ENCODE peak calls at places on chromosomes 11 and 22, in four cellular contexts. H is breast epithelium, L is K562, K is endothelial cell of umbilical vein. S is an unnamed sample.

GRCh38 chr11:46729110-46730027 is 10.4 kb downstream of the F2 start:
- DNase-seq in H (no peak), L (no peak), K (no peak), S (no peak)

GRCh38 chr11:120337896-120338840 is 2.0 kb downstream of the ARHGEF12 start:
- DNase-seq in H (no peak), L (no peak), K (peak; percentile 73), S (no peak)

GRCh38 chr11:69257134-69257533 is 36.8 kb upstream of the MYEOV start:
- DNase-seq in H (no peak), L (no peak), K (no peak), S (no peak)

GRCh38 chr11:34915136-34916013 is 804 bp downstream of the APIP start:
- DNase-seq in H (no peak), L (no peak), K (no peak), S (no peak)

GRCh38 chr11:63608353-63609345 is 5.6 kb downstream of the PLAAT3 start:
- DNase-seq in H (no peak), L (no peak), K (no peak), S (no peak)

GRCh38 chr22:22109693-22110466 is 127.3 kb upstream of the TOP3B start:
- DNase-seq in H (no peak), L (peak; percentile 77), K (no peak), S (no peak)

GRCh38 chr22:32996702-32997101 is 61.5 kb downstream of the SYN3 start:
- DNase-seq in H (no peak), L (no peak), K (no peak), S (peak; percentile 10)

GRCh38 chr11:124633355-124633754 is 10.7 kb downstream of the TBRG1 start:
- DNase-seq in H (no peak), L (peak; percentile 32), K (peak; percentile 26), S (no peak)

GRCh38 chr22:24401824-24402434 is 25.5 kb upstream of the ADORA2A start:
- DNase-seq in H (no peak), L (no peak), K (no peak), S (no peak)
- H3K4me3 ChIP-seq in H (no peak overlapping the region), L (no peak overlapping the region), K (no peak overlapping the region), S (no peak overlapping the region)

GRCh38 chr22:42368379-42369249 is 63.6 kb downstream of the NFAM1 start:
- DNase-seq in H (no peak), L (peak; percentile 24), K (no peak), S (peak; percentile 34)

GRCh38 chr22:42366815-42367581 is 65.2 kb downstream of the NFAM1 start:
- DNase-seq in H (peak; percentile 67), L (no peak), K (no peak), S (peak; percentile 28)

GRCh38 chr22:42371112-42371900 is 60.9 kb downstream of the NFAM1 start:
- DNase-seq in H (no peak), L (no peak), K (no peak), S (no peak)

GRCh38 chr22:42367980-42368378 is 64.2 kb downstream of the NFAM1 start:
- DNase-seq in H (no peak), L (no peak), K (no peak), S (peak; percentile 39)

GRCh38 chr22:42369250-42370041 is 62.8 kb downstream of the NFAM1 start:
- DNase-seq in H (peak; percentile 91), L (peak; percentile 97), K (peak; percentile 75), S (peak; percentile 93)
- TF ChIP-seq POLR2AphosphoS5 in H (peak; percentile 43), L (no peak), K (no peak), S (peak; percentile 8)

DNA sequence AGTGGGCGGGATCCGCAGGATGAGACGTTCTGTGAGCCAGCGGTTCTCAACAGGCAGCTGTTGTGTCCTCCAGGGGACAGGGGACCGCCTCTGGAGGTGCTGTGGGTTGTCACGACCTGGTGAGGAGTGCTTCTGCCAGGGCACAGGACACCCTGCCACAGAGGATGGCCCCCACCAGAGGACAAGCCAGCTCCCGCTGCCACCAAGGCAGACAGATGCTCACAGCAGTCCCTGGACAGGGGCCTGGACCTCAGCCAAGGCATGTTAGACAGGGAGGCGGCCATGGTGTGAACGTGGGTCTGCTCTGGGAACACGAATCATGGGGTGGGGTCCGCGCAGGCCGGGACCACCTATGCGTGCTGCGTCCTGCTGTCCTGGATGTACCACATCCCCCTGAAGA is 11.7 kb downstream of the CRELD2 start:
- DNase-seq in H (no peak), L (no peak), K (no peak), S (no peak)
- H3K4me3 ChIP-seq in H (no peak overlapping the region), L (no peak overlapping the region), K (no peak overlapping the region), S (no peak overlapping the region)

DNA sequence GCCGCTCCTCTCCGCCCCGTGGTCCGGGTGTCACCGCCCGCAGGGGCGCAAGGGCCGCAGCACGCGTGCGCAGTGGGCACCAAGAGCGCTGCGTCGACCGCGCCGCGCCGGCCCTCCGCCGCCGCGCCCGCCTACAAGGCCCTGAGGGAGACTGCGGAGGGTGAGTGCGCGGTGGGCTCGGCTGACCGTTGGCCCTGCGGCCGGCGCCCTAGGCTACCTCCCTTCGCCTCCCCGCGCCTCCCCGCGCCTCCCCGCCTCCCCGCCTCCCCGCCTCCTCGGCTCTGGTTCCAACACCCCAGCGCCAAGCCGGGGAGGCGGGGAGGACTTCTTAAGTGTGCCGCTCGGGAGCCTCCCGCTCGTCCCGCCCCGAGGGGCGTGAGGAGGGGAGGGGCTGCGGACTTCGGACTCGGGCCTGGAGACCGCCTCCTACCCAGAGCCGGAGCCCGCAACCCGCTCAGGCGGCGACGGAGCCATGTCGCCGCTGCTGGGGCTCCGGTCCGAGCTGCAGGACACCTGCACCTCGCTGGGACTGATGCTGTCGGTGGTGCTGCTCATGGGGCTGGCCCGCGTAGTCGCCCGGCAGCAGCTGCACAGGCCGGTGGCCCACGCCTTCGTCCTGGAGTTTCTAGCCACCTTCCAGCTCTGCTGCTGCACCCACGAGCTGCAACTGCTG is at the start of gene AQP11:
- DNase-seq in H (peak; percentile 63), L (peak; percentile 86), K (peak; percentile 89), S (peak; percentile 94)
- TF ChIP-seq POLR2AphosphoS5 in H (no peak), L (no peak), K (peak; percentile 83), S (peak; percentile 83)

GRCh38 chr11:112160452-112160851 is 3.4 kb downstream of the IL18 start:
- DNase-seq in H (no peak), L (no peak), K (no peak), S (no peak)

GRCh38 chr11:112163875-112164521 is at the start of gene IL18:
- DNase-seq in H (no peak), L (peak; percentile 22), K (no peak), S (peak; percentile 88)

GRCh38 chr11:112161012-112161411 is 2.9 kb downstream of the IL18 start:
- DNase-seq in H (no peak), L (no peak), K (no peak), S (no peak)

GRCh38 chr11:112165049-112165448 is 1.2 kb upstream of the IL18 start:
- DNase-seq in H (no peak), L (no peak), K (peak; percentile 63), S (no peak)

GRCh38 chr11:112162761-112163669 is 879 bp downstream of the IL18 start:
- DNase-seq in H (no peak), L (no peak), K (no peak), S (no peak)
- H3K4me3 ChIP-seq in H (no peak overlapping the region), L (no peak overlapping the region), K (no peak overlapping the region), S (peak overlapping the region; percentile 21)

DNA sequence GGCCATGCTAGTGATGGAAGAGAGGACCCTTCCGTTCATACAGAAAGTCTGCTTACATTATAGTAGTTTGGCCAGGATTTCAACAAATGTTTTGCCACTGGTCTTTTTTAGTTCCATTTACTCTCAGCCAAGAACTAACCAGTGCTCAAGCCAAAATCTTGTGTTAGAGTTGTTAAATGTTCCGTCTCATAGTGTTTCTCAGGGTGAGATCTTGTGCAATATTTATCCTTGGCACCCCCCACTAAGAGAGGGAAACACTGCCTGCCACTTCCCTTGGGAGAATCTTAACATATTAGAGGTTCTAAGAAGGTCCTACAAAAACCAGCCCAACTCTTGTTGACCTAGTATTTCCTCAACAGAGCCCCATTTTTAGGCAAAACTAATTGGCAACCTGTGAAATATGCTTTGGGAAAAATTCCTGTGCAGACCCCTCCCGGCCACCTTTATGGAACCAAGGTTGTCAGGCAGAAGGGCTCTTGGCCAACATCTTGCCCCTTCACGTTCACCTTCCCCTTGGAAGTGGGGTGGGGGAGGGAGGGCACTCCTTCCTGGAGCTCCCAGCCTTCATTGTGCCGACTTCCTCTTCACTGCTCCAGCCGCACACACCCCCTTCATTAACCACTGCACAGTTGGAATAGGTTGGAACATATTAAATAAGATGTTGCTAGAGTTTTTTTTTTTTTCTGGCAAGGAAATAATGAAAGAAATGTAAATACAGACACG is 173.2 kb upstream of the SORL1-AS1 start:
- DNase-seq in H (no peak), L (no peak), K (no peak), S (no peak)
- TF ChIP-seq POLR2AphosphoS5 in H (no peak), L (no peak), K (no peak), S (no peak)

DNA sequence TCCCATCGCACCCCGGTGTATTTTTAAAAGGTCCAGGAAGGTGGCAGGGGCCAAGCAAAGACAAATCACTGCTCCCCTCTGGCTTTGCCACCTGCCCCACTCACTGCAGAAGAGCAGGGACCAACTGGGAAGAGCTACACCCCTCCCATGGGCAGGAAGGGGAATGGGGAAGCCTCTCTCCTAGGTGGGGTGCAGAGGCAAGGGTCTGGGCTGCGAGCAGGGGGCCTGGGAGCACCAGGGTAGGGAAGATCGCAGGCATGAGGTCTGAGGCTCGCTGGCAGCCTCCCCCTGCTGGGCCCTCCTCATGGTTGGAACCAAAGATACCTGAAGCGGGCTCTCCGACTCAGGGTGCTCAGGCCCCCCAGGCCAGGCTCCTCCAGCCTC is 36.8 kb downstream of the PISD start:
- DNase-seq in H (no peak), L (no peak), K (no peak), S (no peak)
- H3K4me3 ChIP-seq in H (peak overlapping the region; percentile 52), L (no peak overlapping the region), K (no peak overlapping the region), S (no peak overlapping the region)

DNA sequence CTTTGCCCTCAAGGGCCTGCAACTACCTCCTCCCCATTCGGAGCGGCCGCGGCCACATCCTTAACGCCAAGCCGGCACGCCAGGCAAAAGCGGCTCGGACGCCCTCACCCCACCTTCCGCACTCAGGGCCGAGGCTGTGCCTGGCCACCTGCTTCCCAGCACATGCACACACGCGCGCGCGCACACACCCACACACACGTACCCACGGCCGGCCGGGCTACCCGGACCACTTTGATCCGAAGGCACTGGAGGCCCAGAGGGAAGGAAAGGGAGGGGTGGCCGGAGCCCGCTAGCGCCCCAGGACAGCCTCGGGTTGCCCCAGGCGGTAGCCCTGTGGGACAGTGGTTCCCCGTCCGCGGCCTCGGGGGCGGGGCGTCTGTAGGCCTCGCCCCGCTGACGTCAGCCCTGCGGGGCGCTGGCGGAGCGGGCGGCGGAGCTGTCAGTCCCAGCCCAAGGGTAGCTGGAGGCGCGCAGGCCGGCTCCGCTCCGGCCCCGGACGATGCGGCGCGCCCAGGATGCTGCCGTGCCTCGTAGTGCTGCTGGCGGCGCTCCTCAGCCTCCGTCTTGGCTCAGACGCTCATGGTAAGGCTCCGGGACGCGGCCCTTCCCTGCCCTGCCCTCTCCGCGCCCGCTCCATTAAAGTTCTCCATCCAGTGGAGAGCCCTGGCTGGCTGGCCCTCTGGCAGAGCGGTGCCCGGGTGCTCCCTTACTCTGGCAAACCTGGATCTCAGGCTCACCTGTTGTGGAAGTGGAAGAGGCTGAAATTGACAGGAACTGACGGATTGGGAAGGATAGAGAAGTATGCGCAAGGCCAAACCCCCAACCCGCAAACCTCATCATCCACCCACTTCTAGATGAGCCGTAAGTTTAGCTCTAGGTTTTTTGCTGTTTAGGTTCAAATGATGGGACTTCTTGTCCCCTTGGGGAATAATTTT is at the start of gene IL10RA:
- DNase-seq in H (peak; percentile 56), L (peak; percentile 97), K (peak; percentile 78), S (peak; percentile 90)
- TF ChIP-seq POLR2AphosphoS5 in H (peak; percentile 38), L (no peak), K (no peak), S (peak; percentile 93)

DNA sequence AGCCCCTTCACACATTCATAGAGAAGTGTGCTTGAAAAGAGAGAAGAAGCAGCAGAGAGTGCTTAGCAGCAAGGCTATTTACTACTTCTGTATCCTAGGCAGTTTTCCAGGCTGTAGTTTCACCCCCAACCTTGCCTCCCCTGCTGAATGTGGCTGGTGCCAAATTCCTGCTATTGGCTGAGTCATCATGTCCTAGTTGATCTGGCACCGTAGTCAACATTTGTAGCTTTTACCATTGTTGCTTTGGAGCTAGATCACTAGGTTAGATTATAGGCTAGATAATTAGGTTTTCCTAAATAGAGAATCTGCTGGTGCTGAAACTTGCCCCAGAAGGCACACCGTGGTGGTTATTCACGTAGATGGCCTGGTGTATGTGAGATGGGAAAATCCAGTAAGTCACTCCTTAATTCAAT is 32.7 kb downstream of the ARHGAP42 start:
- DNase-seq in H (no peak), L (no peak), K (peak; percentile 96), S (peak; percentile 39)
- H3K4me3 ChIP-seq in H (no peak overlapping the region), L (no peak overlapping the region), K (no peak overlapping the region), S (no peak overlapping the region)

S was measured in transverse colon.